ENCODE peak calls at places on chromosomes 16 and 17, in seven cellular contexts. One of them, this sample, is unnamed.
A peak's percentile ranks its signal among the peaks of the same experiment; 100 is the strongest.

GRCh38 chr16:46496701-46497100 is 124.5 kb downstream of the SHCBP1 start:
- DNase-seq in neural crest cell: no peak
- DNase-seq in activated naive CD8-positive, alpha-beta T cell treated with anti-CD3 and anti-CD28 coated beads for 36 hours: no peak
- DNase-seq in brain microvascular endothelial cell: no peak
- DNase-seq in kidney tubule cell: no peak
- DNase-seq in GDM1: no peak
- DNase-seq in T-cell: no peak
- DNase-seq in this sample: no peak

GRCh38 chr17:38970128-38970527 is 2.9 kb upstream of the FBXO47 start:
- DNase-seq in neural crest cell: no peak
- DNase-seq in activated naive CD8-positive, alpha-beta T cell treated with anti-CD3 and anti-CD28 coated beads for 36 hours: no peak
- DNase-seq in kidney tubule cell: peak; percentile 66
- DNase-seq in GDM1: no peak
- DNase-seq in T-cell: no peak
- DNase-seq in brain microvascular endothelial cell: no peak
- DNase-seq in this sample: no peak

GRCh38 chr16:81121474-81121990 is 25.3 kb upstream of the GCSH start:
- DNase-seq in activated naive CD8-positive, alpha-beta T cell treated with anti-CD3 and anti-CD28 coated beads for 36 hours: no peak
- DNase-seq in neural crest cell: no peak
- DNase-seq in kidney tubule cell: no peak
- DNase-seq in T-cell: no peak
- DNase-seq in brain microvascular endothelial cell: no peak
- DNase-seq in GDM1: no peak
- DNase-seq in this sample: no peak

GRCh38 chr16:13143551-13143950 is 242.2 kb downstream of the SHISA9 start:
- DNase-seq in activated naive CD8-positive, alpha-beta T cell treated with anti-CD3 and anti-CD28 coated beads for 36 hours: no peak
- DNase-seq in brain microvascular endothelial cell: no peak
- DNase-seq in neural crest cell: no peak
- DNase-seq in kidney tubule cell: peak; percentile 64
- DNase-seq in T-cell: no peak
- DNase-seq in GDM1: no peak
- DNase-seq in this sample: no peak

GRCh38 chr17:78184311-78184710 is 2.5 kb downstream of the TK1 start:
- DNase-seq in T-cell: no peak
- DNase-seq in activated naive CD8-positive, alpha-beta T cell treated with anti-CD3 and anti-CD28 coated beads for 36 hours: no peak
- DNase-seq in brain microvascular endothelial cell: no peak
- DNase-seq in GDM1: no peak
- DNase-seq in neural crest cell: no peak
- DNase-seq in kidney tubule cell: peak; percentile 27
- DNase-seq in this sample: no peak

GRCh38 chr17:46782250-46782953 is 36.1 kb downstream of the WNT3 start:
- DNase-seq in activated naive CD8-positive, alpha-beta T cell treated with anti-CD3 and anti-CD28 coated beads for 36 hours: no peak
- DNase-seq in GDM1: no peak
- DNase-seq in kidney tubule cell: peak; percentile 75
- DNase-seq in neural crest cell: no peak
- DNase-seq in T-cell: no peak
- DNase-seq in brain microvascular endothelial cell: no peak
- DNase-seq in this sample: no peak

GRCh38 chr17:69608808-69609494 is 194.5 kb downstream of the MAP2K6 start:
- DNase-seq in T-cell: no peak
- DNase-seq in kidney tubule cell: peak; percentile 97
- DNase-seq in GDM1: no peak
- DNase-seq in brain microvascular endothelial cell: peak; percentile 79
- DNase-seq in activated naive CD8-positive, alpha-beta T cell treated with anti-CD3 and anti-CD28 coated beads for 36 hours: no peak
- DNase-seq in neural crest cell: no peak
- DNase-seq in this sample: peak; percentile 23

GRCh38 chr16:72202014-72202413 is 30.1 kb upstream of the PMFBP1 start:
- DNase-seq in T-cell: no peak
- DNase-seq in activated naive CD8-positive, alpha-beta T cell treated with anti-CD3 and anti-CD28 coated beads for 36 hours: no peak
- DNase-seq in neural crest cell: no peak
- DNase-seq in brain microvascular endothelial cell: no peak
- DNase-seq in GDM1: no peak
- DNase-seq in kidney tubule cell: peak; percentile 89
- DNase-seq in this sample: no peak

GRCh38 chr17:47733047-47733413 is at the start of gene TBX21:
- DNase-seq in GDM1: peak; percentile 36
- DNase-seq in neural crest cell: peak; percentile 77
- DNase-seq in T-cell: peak; percentile 81
- DNase-seq in kidney tubule cell: peak; percentile 40
- DNase-seq in brain microvascular endothelial cell: no peak
- DNase-seq in activated naive CD8-positive, alpha-beta T cell treated with anti-CD3 and anti-CD28 coated beads for 36 hours: peak; percentile 94
- DNase-seq in this sample: peak; percentile 3

GRCh38 chr17:81482673-81483072 is 29.9 kb downstream of the ACTG1 start:
- DNase-seq in kidney tubule cell: no peak
- DNase-seq in brain microvascular endothelial cell: no peak
- DNase-seq in neural crest cell: no peak
- DNase-seq in T-cell: no peak
- DNase-seq in activated naive CD8-positive, alpha-beta T cell treated with anti-CD3 and anti-CD28 coated beads for 36 hours: no peak
- DNase-seq in GDM1: no peak
- DNase-seq in this sample: no peak

GRCh38 chr16:70652322-70652721 is 6.0 kb downstream of the IL34 start:
- DNase-seq in activated naive CD8-positive, alpha-beta T cell treated with anti-CD3 and anti-CD28 coated beads for 36 hours: no peak
- DNase-seq in GDM1: no peak
- DNase-seq in kidney tubule cell: peak; percentile 77
- DNase-seq in brain microvascular endothelial cell: no peak
- DNase-seq in neural crest cell: no peak
- DNase-seq in T-cell: no peak
- DNase-seq in this sample: no peak

GRCh38 chr17:68972119-68972704 is 17.0 kb upstream of the ABCA8 start:
- DNase-seq in kidney tubule cell: peak; percentile 5
- DNase-seq in T-cell: no peak
- DNase-seq in brain microvascular endothelial cell: peak; percentile 18
- DNase-seq in activated naive CD8-positive, alpha-beta T cell treated with anti-CD3 and anti-CD28 coated beads for 36 hours: no peak
- DNase-seq in neural crest cell: peak; percentile 14
- DNase-seq in GDM1: no peak
- DNase-seq in this sample: peak; percentile 83